ENCODE peak calls at places on chromosome 3, in nine cellular contexts. B is heart right ventricle, D is ascending aorta, F is hepatocyte, K is HCT116, R is SJSA1, Q is GM23338, C is GM23248, S is endodermal cell. U is an unnamed sample.

GRCh38 chr3:37726445-37727000 is 135.2 kb upstream of the CTDSPL start:
- DNase-seq in B (no peak), D (peak), F (no peak), K (no peak), R (no peak), Q (no peak), C (no peak), S (no peak), U (no peak)

GRCh38 chr3:57966823-57967222 is 41.4 kb upstream of the FLNB start:
- DNase-seq in B (no peak), D (no peak), F (no peak), K (no peak), R (no peak), Q (no peak), C (peak), S (no peak), U (no peak)

GRCh38 chr3:64150527-64151238 is 74.6 kb downstream of the PRICKLE2 start:
- DNase-seq in B (peak), D (peak), F (peak), K (no peak), R (peak), Q (no peak), C (peak), S (no peak), U (no peak)

GRCh38 chr3:184682671-184683070 is 29.2 kb downstream of the MAGEF1 start:
- DNase-seq in B (no peak), D (no peak), F (no peak), K (no peak), R (no peak), Q (no peak), C (no peak), S (no peak), U (no peak)

GRCh38 chr3:45611619-45612018 is 17.1 kb downstream of the LIMD1 start:
- DNase-seq in B (no peak), D (no peak), F (no peak), K (no peak), R (no peak), Q (no peak), C (no peak), S (no peak), U (no peak)

GRCh38 chr3:194320744-194321243 is 30.3 kb downstream of the CPN2 start:
- DNase-seq in B (no peak), D (no peak), F (no peak), K (no peak), R (no peak), Q (no peak), C (no peak), S (no peak), U (no peak)

GRCh38 chr3:127632441-127632840 is 3.5 kb downstream of the PODXL2 start:
- DNase-seq in B (no peak), D (no peak), F (no peak), K (no peak), R (no peak), Q (no peak), C (peak), S (no peak), U (no peak)

GRCh38 chr3:67804089-67804488 is 149.7 kb upstream of the SUCLG2 start:
- DNase-seq in B (no peak), D (no peak), F (no peak), K (no peak), R (no peak), Q (peak), C (no peak), S (peak), U (no peak)

GRCh38 chr3:66139415-66139814 is 81.4 kb upstream of the SLC25A26 start:
- DNase-seq in B (no peak), D (no peak), F (no peak), K (no peak), R (no peak), Q (no peak), C (no peak), S (no peak), U (no peak)

GRCh38 chr3:66138336-66139234 is 82.2 kb upstream of the SLC25A26 start:
- DNase-seq in B (peak), D (peak), F (peak), K (peak), R (peak), Q (peak), C (peak), S (peak), U (peak)

GRCh38 chr3:66140106-66140505 is 80.7 kb upstream of the SLC25A26 start:
- DNase-seq in B (no peak), D (no peak), F (no peak), K (no peak), R (no peak), Q (no peak), C (no peak), S (no peak), U (no peak)

GRCh38 chr3:66142079-66142478 is 78.7 kb upstream of the SLC25A26 start:
- DNase-seq in B (no peak), D (no peak), F (no peak), K (no peak), R (no peak), Q (no peak), C (no peak), S (no peak), U (no peak)

GRCh38 chr3:66140763-66141372 is 79.9 kb upstream of the SLC25A26 start:
- DNase-seq in B (no peak), D (no peak), F (no peak), K (peak), R (no peak), Q (no peak), C (peak), S (no peak), U (no peak)
- H3K27ac ChIP-seq in B (peak), D (no peak), F (no peak), K (no peak), R (no peak), Q (no peak), C (no peak), S (no peak), U (no peak)

DNA sequence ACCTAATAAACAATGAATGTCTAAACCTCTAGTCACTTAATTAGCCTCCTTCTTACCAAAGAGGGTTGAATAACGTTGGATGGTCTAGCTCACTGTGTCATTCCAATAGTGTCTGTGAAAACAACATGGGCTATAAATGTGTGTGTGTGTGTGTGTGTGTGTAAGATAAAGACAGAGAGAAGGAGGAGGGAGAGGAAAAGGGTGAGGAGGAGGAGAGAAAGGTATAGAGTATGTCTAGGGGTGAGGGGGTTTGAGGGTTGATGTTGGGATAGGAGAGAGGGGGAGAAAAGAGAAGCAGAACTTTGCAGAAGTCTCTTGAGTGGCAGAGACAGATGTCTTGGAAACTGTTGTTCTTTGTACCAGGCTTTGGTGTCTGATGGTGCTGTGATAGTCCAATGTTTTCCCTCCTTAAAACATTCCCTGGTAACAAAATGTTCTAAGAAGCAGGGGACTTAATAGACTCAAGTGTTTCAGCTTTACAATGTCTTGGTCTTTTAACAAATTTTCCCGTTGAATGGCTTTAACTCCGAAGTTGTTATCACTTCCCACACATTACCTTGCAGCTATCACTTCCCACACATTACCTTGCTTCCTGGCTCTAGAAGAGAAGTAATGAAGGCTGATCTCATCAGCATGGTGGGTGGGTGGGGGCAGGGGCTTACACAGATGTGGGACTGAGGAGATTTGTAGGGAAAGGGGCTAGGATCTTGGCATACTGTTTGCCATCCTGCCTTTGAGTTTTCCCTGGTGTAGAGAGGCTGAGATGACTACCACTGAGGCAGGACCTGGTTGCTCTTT is 57.8 kb upstream of the ETV5 start:
- DNase-seq in B (no peak), D (no peak), F (no peak), K (no peak), R (no peak), Q (no peak), C (no peak), S (no peak), U (no peak)
- H3K27ac ChIP-seq in B (no peak), D (no peak), F (no peak), K (no peak), R (no peak), Q (no peak), C (no peak), S (no peak), U (no peak)

DNA sequence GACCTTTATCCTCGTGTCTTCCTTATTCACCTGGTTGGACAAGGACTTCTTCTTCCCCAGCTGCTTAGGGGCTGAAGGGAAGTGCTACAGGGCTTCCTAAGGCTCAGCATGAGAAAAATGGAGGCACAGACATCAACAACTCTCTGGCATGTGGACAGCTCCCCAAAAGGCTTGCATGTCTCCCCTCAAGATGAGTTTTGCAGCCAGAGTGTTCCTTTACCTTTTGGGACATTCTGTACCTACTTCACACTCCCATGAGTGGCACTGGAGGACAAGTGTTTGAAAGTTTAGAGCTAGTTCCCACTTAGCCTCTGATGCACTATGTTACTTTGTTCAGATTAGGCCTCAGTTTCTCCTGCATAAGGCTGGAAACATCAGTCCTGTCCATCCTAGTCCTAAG is 77.1 kb upstream of the HACD2 start:
- DNase-seq in B (no peak), D (no peak), F (no peak), K (no peak), R (no peak), Q (no peak), C (no peak), S (no peak), U (no peak)
- H3K27ac ChIP-seq in B (peak), D (peak), F (no peak), K (no peak), R (no peak), Q (no peak), C (no peak), S (no peak), U (no peak)

GRCh38 chr3:186821429-186822367 is 15.4 kb upstream of the RFC4 start:
- DNase-seq in B (no peak), D (peak), F (peak), K (peak), R (no peak), Q (peak), C (peak), S (peak), U (no peak)
- H3K27ac ChIP-seq in B (no peak), D (no peak), F (no peak), K (no peak), R (no peak), Q (no peak), C (peak), S (no peak), U (no peak)